ENCODE peak calls at places on chromosomes 5 and 9, in six cellular contexts. N is ovary, Z is heart right ventricle, R is left lung, P is RWPE1, K is kidney. B is an unnamed sample.

GRCh38 chr5:178232920-178233429 is 373 bp upstream of the PHYKPL start:
- DNase-seq in P (no peak), N (no peak), K (peak), Z (no peak), R (no peak), B (no peak)

GRCh38 chr9:38186372-38187115 is 117.5 kb upstream of the SHB start:
- DNase-seq in P (no peak), K (no peak), N (no peak), R (no peak), Z (no peak), B (no peak)

GRCh38 chr5:155260798-155261197 is 247.2 kb downstream of the KIF4B start:
- DNase-seq in R (no peak), K (no peak), Z (no peak), N (no peak), P (no peak), B (no peak)

GRCh38 chr5:107486489-107486888 is 184.2 kb downstream of the EFNA5 start:
- DNase-seq in N (no peak), K (no peak), P (peak), Z (no peak), R (no peak), B (no peak)

GRCh38 chr5:11273180-11273882 is 512.3 kb upstream of the DAP start:
- DNase-seq in N (no peak), R (no peak), K (no peak), Z (no peak), P (no peak), B (no peak)

GRCh38 chr9:96859461-96860198 is 5.3 kb upstream of the ZNF782 start:
- DNase-seq in K (no peak), R (no peak), P (peak), N (no peak), Z (no peak), B (peak)

GRCh38 chr9:124006448-124007156 is 5.0 kb upstream of the LHX2 start:
- DNase-seq in N (no peak), Z (no peak), R (no peak), P (no peak), K (no peak), B (no peak)

GRCh38 chr5:177430972-177431316 is 4.5 kb downstream of the GRK6 start:
- DNase-seq in Z (no peak), K (no peak), N (no peak), R (no peak), P (no peak), B (no peak)

GRCh38 chr5:156482816-156483215 is 155.9 kb downstream of the SGCD start:
- DNase-seq in R (no peak), K (no peak), N (no peak), P (no peak), Z (no peak), B (no peak)

GRCh38 chr5:149829954-149830353 is 99.8 kb downstream of the PPARGC1B start:
- DNase-seq in R (no peak), N (no peak), P (no peak), Z (no peak), K (no peak), B (no peak)

GRCh38 chr9:18905033-18905882 is 127.8 kb downstream of the SAXO1 start:
- DNase-seq in K (no peak), P (no peak), Z (no peak), N (no peak), R (no peak), B (no peak)

GRCh38 chr5:151284392-151284967 is 19.1 kb downstream of the SLC36A3 start:
- DNase-seq in N (no peak), K (no peak), R (no peak), P (no peak), Z (no peak), B (no peak)

GRCh38 chr9:124350485-124351263 is 64.6 kb downstream of the PSMB7 start:
- DNase-seq in P (no peak), Z (no peak), N (no peak), K (peak), R (no peak), B (peak)

GRCh38 chr5:16558984-16559629 is 57.7 kb downstream of the RETREG1 start:
- DNase-seq in R (no peak), K (no peak), Z (no peak), N (no peak), P (no peak), B (no peak)

DNA sequence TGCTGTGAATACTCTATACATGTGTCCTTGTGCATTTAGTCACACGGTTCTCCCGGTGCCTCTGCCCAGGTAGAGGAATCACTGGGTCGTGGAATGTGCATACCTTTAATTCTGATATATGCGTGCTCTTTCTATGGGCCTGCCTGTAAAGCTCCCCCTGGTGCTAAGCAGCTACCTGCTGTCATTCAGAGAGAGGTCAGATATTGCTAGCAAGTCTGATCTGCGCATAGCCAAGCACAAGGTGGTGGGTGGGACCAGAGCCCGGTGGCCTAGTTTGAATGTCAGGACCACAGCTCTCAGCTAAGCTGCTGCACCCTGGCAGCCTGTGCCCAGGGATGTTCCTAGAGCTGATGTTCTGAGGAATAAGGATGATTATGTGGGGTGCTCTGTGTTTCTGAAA is 33.4 kb downstream of the TJP2 start:
- DNase-seq in P (no peak), K (no peak), R (no peak), N (no peak), Z (peak), B (no peak)
- TF ChIP-seq CTCF in P (no peak), K (no peak), R (no peak), N (no peak), Z (no peak), B (no peak)

GRCh38 chr9:134546231-134546731 is 95.3 kb upstream of the COL5A1 start:
- DNase-seq in N (no peak), P (no peak), K (peak), Z (no peak), R (peak), B (no peak)
- H3K27ac ChIP-seq in N (no peak), P (no peak), K (no peak), Z (peak), R (peak), B (no peak)

DNA sequence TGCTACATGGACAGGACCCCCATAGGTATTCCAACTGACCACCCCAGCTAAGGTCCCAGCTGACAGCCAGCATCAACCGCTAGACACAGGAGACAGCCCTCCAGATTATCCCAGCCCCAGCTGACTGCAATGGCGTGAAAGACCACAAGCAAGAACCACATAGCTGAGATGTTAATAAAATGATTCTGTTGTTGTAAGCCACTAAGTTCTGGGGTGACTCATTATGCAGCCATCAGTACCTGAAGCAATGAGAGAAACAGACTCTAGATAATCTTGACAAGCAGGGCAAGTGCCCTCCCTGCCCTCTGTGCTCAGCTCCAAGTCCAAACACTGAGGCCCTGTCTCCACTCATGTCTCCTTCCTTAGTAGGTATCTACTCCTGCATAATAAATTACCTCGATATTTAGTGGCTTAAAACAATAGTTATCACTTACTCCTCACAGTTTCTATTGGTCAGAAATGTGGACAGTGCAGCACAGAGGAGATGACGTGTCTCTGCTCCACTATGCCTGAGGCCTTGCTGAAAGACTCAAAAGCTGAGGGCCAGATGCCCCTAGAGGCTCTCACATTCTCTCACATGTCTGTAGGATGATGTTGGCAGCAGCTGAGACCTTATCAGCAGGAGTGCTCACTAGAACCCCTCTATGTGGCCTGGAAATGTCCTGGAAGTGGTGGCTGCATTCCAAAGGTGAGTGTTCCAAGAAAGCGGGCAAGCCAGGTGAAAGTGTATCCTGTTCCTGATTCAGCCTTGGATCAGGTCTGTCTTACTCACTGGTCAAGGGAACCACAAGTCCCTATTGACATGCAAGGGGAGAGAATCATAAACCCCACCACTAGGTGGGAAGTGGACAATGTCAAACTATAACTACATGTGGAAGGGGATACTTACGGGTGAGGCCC is 2.5 kb downstream of the MGAT1 start:
- DNase-seq in R (no peak), N (peak), P (peak), Z (no peak), K (no peak), B (peak)
- TF ChIP-seq CTCF in R (no peak), N (no peak), P (no peak), Z (no peak), K (no peak), B (peak)

GRCh38 chr9:101904845-101905244 is 166.4 kb upstream of the GRIN3A start:
- DNase-seq in P (no peak), K (no peak), Z (no peak), N (no peak), R (no peak), B (no peak)
- H3K27ac ChIP-seq in P (no peak), K (no peak), Z (no peak), N (no peak), R (no peak), B (no peak)

GRCh38 chr5:40165789-40166728 is 513.7 kb upstream of the PTGER4 start:
- DNase-seq in Z (no peak), R (no peak), K (no peak), P (no peak), N (no peak), B (no peak)
- TF ChIP-seq CTCF in Z (peak), R (no peak), K (no peak), P (no peak), N (no peak), B (peak)

GRCh38 chr9:35071814-35072460 is 488 bp downstream of the VCP start:
- DNase-seq in P (peak), Z (peak), N (peak), K (peak), R (peak), B (peak)
- H3K27ac ChIP-seq in P (peak), Z (peak), N (peak), K (peak), R (peak), B (peak)

GRCh38 chr5:34487202-34487879 is 168.8 kb upstream of the RAI14 start:
- DNase-seq in Z (no peak), N (no peak), P (peak), K (no peak), R (no peak), B (no peak)

GRCh38 chr5:34484591-34485228 is 171.4 kb upstream of the RAI14 start:
- DNase-seq in P (no peak), Z (no peak), N (no peak), K (no peak), R (no peak), B (no peak)

GRCh38 chr5:34487956-34488355 is 168.2 kb upstream of the RAI14 start:
- DNase-seq in K (no peak), R (no peak), Z (no peak), N (no peak), P (no peak), B (no peak)

GRCh38 chr5:34486808-34487201 is 169.3 kb upstream of the RAI14 start:
- DNase-seq in P (no peak), Z (no peak), N (no peak), R (no peak), K (no peak), B (no peak)

DNA sequence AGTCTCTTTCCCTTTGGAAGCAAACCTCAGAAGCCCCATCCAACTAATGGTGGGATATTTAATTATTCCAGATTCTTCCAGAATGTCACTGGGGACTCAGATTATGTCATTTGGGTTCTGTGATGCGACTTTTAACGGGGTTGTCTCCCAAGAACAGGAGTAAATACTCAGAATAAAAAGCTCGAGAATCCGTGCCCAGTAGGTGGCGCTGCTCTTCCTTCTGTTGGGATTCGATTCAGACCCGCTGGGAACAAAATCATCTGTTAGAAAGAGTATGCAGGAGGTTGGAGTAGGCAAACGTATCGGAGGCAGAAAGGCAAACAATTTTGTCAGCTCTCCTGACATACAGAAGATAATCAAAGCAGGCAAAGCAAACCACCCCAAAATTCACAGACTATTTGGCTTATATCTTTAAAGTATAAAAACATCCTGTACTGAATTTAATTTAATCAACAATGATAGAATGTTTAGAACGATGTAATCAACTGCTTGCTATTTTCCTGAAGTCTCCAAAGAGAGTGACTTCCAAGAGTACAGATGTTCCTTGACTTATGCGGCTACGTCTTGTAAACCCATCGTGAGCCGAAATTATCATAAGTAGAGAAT is 169.9 kb upstream of the RAI14 start:
- DNase-seq in K (peak), R (peak), Z (peak), P (peak), N (peak), B (no peak)
- TF ChIP-seq CTCF in K (peak), R (peak), Z (peak), P (peak), N (peak), B (peak)

B was measured in RWPE2.